ENCODE peak calls at places on chromosomes 3 and 15, in five cellular contexts. One of them, this sample, is unnamed.

GRCh38 chr3:14633819-14634424 is 17.6 kb upstream of the CCDC174 start:
- DNase-seq in natural killer cell: peak
- DNase-seq in D721Med: peak
- DNase-seq in glutamatergic neuron: peak
- DNase-seq in adrenal gland: peak
- DNase-seq in this sample: no peak

GRCh38 chr3:51982838-51983577 is at the start of gene ACY1:
- DNase-seq in D721Med: peak
- DNase-seq in adrenal gland: peak
- DNase-seq in glutamatergic neuron: peak
- DNase-seq in natural killer cell: peak
- DNase-seq in this sample: peak

GRCh38 chr3:135944831-135945230 is 20.7 kb upstream of the PPP2R3A start:
- DNase-seq in D721Med: no peak
- DNase-seq in glutamatergic neuron: no peak
- DNase-seq in adrenal gland: no peak
- DNase-seq in natural killer cell: no peak
- DNase-seq in this sample: no peak

GRCh38 chr15:31079519-31079918 is 22.0 kb downstream of the TRPM1 start:
- DNase-seq in natural killer cell: no peak
- DNase-seq in D721Med: no peak
- DNase-seq in glutamatergic neuron: no peak
- DNase-seq in adrenal gland: no peak
- DNase-seq in this sample: no peak

GRCh38 chr3:130748981-130749380 is 2.4 kb upstream of the PIK3R4 start:
- DNase-seq in glutamatergic neuron: no peak
- DNase-seq in D721Med: no peak
- DNase-seq in natural killer cell: no peak
- DNase-seq in adrenal gland: no peak
- DNase-seq in this sample: no peak

GRCh38 chr3:197511853-197512635 is 43.7 kb downstream of the BDH1 start:
- DNase-seq in natural killer cell: no peak
- DNase-seq in adrenal gland: no peak
- DNase-seq in glutamatergic neuron: no peak
- DNase-seq in D721Med: no peak
- DNase-seq in this sample: no peak

GRCh38 chr3:46386206-46386605 is 15.5 kb downstream of the CCR5 start:
- DNase-seq in adrenal gland: no peak
- DNase-seq in natural killer cell: no peak
- DNase-seq in D721Med: no peak
- DNase-seq in glutamatergic neuron: no peak
- DNase-seq in this sample: no peak

GRCh38 chr3:164687902-164688301 is 390.4 kb downstream of the SI start:
- DNase-seq in D721Med: no peak
- DNase-seq in glutamatergic neuron: no peak
- DNase-seq in adrenal gland: no peak
- DNase-seq in natural killer cell: no peak
- DNase-seq in this sample: no peak

GRCh38 chr3:90092994-90093393 is 985.6 kb downstream of the EPHA3 start:
- DNase-seq in natural killer cell: no peak
- DNase-seq in glutamatergic neuron: no peak
- DNase-seq in adrenal gland: no peak
- DNase-seq in D721Med: no peak
- DNase-seq in this sample: no peak

GRCh38 chr3:168865022-168865551 is 769.4 kb upstream of the GOLIM4 start:
- DNase-seq in glutamatergic neuron: no peak
- DNase-seq in natural killer cell: no peak
- DNase-seq in adrenal gland: no peak
- DNase-seq in D721Med: no peak
- DNase-seq in this sample: no peak

GRCh38 chr15:71468715-71469114 is 341.6 kb upstream of the NR2E3 start:
- DNase-seq in glutamatergic neuron: no peak
- DNase-seq in natural killer cell: no peak
- DNase-seq in D721Med: no peak
- DNase-seq in adrenal gland: no peak
- DNase-seq in this sample: no peak

GRCh38 chr15:80613762-80614365 is 81.2 kb upstream of the ABHD17C start:
- DNase-seq in glutamatergic neuron: no peak
- DNase-seq in natural killer cell: no peak
- DNase-seq in adrenal gland: no peak
- DNase-seq in D721Med: no peak
- DNase-seq in this sample: no peak

GRCh38 chr3:46542344-46542743 is 23.8 kb downstream of the LRRC2 start:
- DNase-seq in natural killer cell: no peak
- DNase-seq in glutamatergic neuron: no peak
- DNase-seq in D721Med: no peak
- DNase-seq in adrenal gland: no peak
- DNase-seq in this sample: no peak

GRCh38 chr15:73704869-73705645 is 20.9 kb downstream of the CD276 start:
- DNase-seq in D721Med: peak
- DNase-seq in glutamatergic neuron: peak
- DNase-seq in adrenal gland: peak
- DNase-seq in natural killer cell: peak
- DNase-seq in this sample: peak

GRCh38 chr3:150681037-150681436 is 22.7 kb downstream of the ERICH6 start:
- DNase-seq in glutamatergic neuron: no peak
- DNase-seq in D721Med: no peak
- DNase-seq in adrenal gland: no peak
- DNase-seq in natural killer cell: no peak
- DNase-seq in this sample: no peak

GRCh38 chr3:181442066-181442465 is 269.7 kb upstream of the SOX2 start:
- DNase-seq in D721Med: no peak
- DNase-seq in glutamatergic neuron: no peak
- DNase-seq in natural killer cell: no peak
- DNase-seq in adrenal gland: no peak
- DNase-seq in this sample: no peak

DNA sequence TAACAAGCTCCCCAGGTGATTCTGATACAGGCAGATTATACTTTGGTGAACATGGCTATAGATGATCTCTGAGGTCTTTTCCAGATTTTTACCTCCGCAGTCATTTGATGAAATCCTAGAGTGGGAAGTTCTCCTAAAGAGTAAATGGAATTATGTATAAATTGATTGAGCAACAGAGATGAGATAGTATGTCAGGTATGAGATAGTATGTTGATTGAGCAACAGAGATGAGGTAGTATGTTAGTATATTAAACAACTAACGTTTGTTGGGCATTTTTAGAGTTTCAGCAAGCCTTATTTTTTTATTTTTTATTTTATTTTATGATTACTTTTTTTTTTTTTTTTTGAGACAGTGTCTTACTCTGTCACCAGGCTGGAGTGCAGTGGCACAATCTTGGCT is 265.0 kb upstream of the SOX2 start:
- DNase-seq in D721Med: no peak
- DNase-seq in adrenal gland: no peak
- DNase-seq in natural killer cell: no peak
- DNase-seq in glutamatergic neuron: no peak
- DNase-seq in this sample: no peak
- TF ChIP-seq CTCF in D721Med: no peak
- TF ChIP-seq CTCF in adrenal gland: no peak
- TF ChIP-seq CTCF in natural killer cell: no peak
- TF ChIP-seq CTCF in glutamatergic neuron: no peak
- TF ChIP-seq CTCF in this sample: no peak

GRCh38 chr3:124119056-124119721 is 127.3 kb upstream of the ROPN1 start:
- DNase-seq in D721Med: no peak
- DNase-seq in natural killer cell: no peak
- DNase-seq in glutamatergic neuron: peak
- DNase-seq in adrenal gland: no peak
- DNase-seq in this sample: no peak

GRCh38 chr3:124115279-124115678 is 123.4 kb upstream of the ROPN1 start:
- DNase-seq in adrenal gland: no peak
- DNase-seq in D721Med: no peak
- DNase-seq in natural killer cell: no peak
- DNase-seq in glutamatergic neuron: no peak
- DNase-seq in this sample: no peak

GRCh38 chr3:124115965-124116364 is 124.0 kb upstream of the ROPN1 start:
- DNase-seq in natural killer cell: no peak
- DNase-seq in adrenal gland: no peak
- DNase-seq in D721Med: no peak
- DNase-seq in glutamatergic neuron: no peak
- DNase-seq in this sample: no peak

GRCh38 chr3:124118397-124118796 is 126.5 kb upstream of the ROPN1 start:
- DNase-seq in adrenal gland: no peak
- DNase-seq in glutamatergic neuron: no peak
- DNase-seq in D721Med: no peak
- DNase-seq in natural killer cell: no peak
- DNase-seq in this sample: no peak

DNA sequence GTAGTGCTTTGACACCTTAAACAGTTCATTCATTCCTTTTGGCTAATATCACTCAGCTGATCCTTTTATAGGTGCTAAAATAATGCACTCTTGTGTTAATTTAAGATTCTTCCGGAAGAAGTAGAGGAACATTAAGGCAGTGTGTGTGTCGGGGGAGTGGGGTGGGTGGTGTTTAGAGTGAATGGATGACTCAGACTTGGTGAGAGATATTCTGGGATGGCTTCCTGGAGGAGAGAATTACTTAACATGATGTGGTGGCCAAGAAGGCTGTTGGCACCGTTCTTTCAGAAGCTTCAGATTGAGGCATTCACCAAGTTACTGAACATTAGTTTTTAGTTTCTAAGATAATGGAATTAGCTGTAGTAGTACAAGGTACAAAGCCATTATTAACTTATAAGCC is 125.6 kb upstream of the ROPN1 start:
- DNase-seq in glutamatergic neuron: no peak
- DNase-seq in D721Med: no peak
- DNase-seq in adrenal gland: no peak
- DNase-seq in natural killer cell: no peak
- DNase-seq in this sample: no peak
- TF ChIP-seq CTCF in glutamatergic neuron: no peak
- TF ChIP-seq CTCF in D721Med: no peak
- TF ChIP-seq CTCF in adrenal gland: no peak
- TF ChIP-seq CTCF in natural killer cell: no peak
- TF ChIP-seq CTCF in this sample: no peak

GRCh38 chr3:186046838-186047237 is 62.1 kb downstream of the ETV5 start:
- DNase-seq in glutamatergic neuron: no peak
- DNase-seq in D721Med: no peak
- DNase-seq in natural killer cell: no peak
- DNase-seq in adrenal gland: no peak
- DNase-seq in this sample: no peak

GRCh38 chr3:186044427-186044826 is 64.5 kb downstream of the ETV5 start:
- DNase-seq in adrenal gland: no peak
- DNase-seq in natural killer cell: no peak
- DNase-seq in glutamatergic neuron: no peak
- DNase-seq in D721Med: no peak
- DNase-seq in this sample: no peak

GRCh38 chr3:186042521-186043202 is 66.2 kb downstream of the ETV5 start:
- DNase-seq in glutamatergic neuron: no peak
- DNase-seq in adrenal gland: no peak
- DNase-seq in D721Med: no peak
- DNase-seq in natural killer cell: no peak
- DNase-seq in this sample: no peak

GRCh38 chr3:186042036-186042435 is 66.9 kb downstream of the ETV5 start:
- DNase-seq in glutamatergic neuron: no peak
- DNase-seq in natural killer cell: no peak
- DNase-seq in D721Med: no peak
- DNase-seq in adrenal gland: no peak
- DNase-seq in this sample: no peak

DNA sequence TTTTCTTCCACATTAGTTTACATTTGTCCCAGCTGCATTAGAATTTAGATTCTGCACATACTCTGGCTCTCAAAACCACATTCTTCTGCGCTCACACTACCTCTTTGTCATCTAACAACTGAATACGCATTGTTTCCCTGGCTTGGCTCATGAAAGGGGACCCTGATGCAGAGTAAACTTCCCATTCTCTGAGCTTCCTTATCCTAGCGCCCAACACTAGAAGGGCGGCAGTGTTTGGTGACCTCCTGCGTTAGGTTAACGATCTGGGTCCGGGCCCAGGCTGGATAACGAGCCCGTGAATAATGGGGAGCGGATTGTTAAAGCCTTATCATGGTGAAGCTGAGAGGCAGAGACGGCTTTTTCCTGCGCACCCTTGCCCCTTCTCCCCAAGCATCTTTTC is 63.9 kb downstream of the ETV5 start:
- DNase-seq in adrenal gland: no peak
- DNase-seq in glutamatergic neuron: no peak
- DNase-seq in D721Med: no peak
- DNase-seq in natural killer cell: no peak
- DNase-seq in this sample: peak
- TF ChIP-seq CTCF in adrenal gland: no peak
- TF ChIP-seq CTCF in glutamatergic neuron: no peak
- TF ChIP-seq CTCF in D721Med: no peak
- TF ChIP-seq CTCF in natural killer cell: no peak
- TF ChIP-seq CTCF in this sample: no peak

DNA sequence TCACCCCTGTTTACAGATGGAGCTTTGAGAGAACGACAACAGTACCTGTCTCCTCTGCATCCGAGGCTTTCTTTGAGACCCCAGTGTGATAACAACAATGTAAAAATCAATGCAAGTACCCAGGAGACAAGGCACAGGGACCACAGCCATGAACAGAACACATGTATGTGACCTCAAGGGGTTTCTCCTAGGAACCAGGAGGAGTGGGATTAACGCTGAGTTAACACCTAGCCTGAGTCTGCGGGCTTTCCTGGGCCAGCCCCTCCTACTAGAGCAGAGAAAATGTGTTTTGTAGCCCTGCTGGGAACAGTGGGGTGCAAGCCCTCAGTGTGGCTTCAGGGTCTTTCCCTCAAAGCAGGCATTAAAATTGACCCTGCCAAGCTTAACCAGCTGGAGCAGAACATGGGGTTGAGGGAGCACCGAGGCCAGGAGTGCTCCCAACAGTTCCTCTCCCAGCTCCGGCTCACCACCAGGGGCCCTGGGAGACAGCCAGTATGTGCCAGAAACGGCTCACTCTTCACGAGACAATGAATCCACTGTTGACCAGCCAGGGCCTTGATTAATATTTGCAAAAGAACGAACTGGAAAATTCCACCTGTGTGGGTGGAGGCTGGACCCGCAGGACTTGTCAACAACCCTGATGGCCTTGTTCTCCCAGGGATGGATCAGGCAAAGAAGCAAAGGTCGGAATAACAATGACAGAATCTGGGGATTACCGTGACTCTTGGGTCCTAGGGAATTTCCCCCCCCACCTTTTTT is 3.6 kb downstream of the CHDH start:
- DNase-seq in natural killer cell: no peak
- DNase-seq in adrenal gland: peak
- DNase-seq in D721Med: no peak
- DNase-seq in glutamatergic neuron: no peak
- DNase-seq in this sample: peak
- TF ChIP-seq CTCF in natural killer cell: no peak
- TF ChIP-seq CTCF in adrenal gland: peak
- TF ChIP-seq CTCF in D721Med: no peak
- TF ChIP-seq CTCF in glutamatergic neuron: no peak
- TF ChIP-seq CTCF in this sample: peak

GRCh38 chr15:42741710-42742109 is 4.8 kb upstream of the CDAN1 start:
- DNase-seq in D721Med: no peak
- DNase-seq in natural killer cell: no peak
- DNase-seq in adrenal gland: no peak
- DNase-seq in glutamatergic neuron: no peak
- DNase-seq in this sample: no peak
- TF ChIP-seq CTCF in D721Med: no peak
- TF ChIP-seq CTCF in natural killer cell: no peak
- TF ChIP-seq CTCF in adrenal gland: no peak
- TF ChIP-seq CTCF in glutamatergic neuron: no peak
- TF ChIP-seq CTCF in this sample: no peak

This sample was measured in progenitor cell of endocrine pancreas.